ENCODE peak calls at places on chromosomes 13 and 19, in ten cellular contexts. O is tibial nerve, P is GM12878, S is Peyer's patch, F is uterus, Y is heart left ventricle, H is transverse colon, J is breast epithelium, Z is ovary, N is sigmoid colon. V is an unnamed sample. For H3K27me3, the result is how much of the 10 kb centered on the place peaks cover.

GRCh38 chr19:46616631-46617322 is 8.1 kb downstream of the PTGIR start:
- DNase-seq in O (no peak), P (no peak), S (peak), F (no peak), Y (no peak), H (peak), J (peak), Z (peak), N (no peak), V (peak)

GRCh38 chr19:40519352-40520322 is 52.8 kb downstream of the SPTBN4 start:
- DNase-seq in O (no peak), P (no peak), S (no peak), F (no peak), Y (no peak), H (no peak), J (no peak), Z (no peak), N (no peak), V (no peak)

GRCh38 chr19:33214621-33215020 is 11.0 kb downstream of the SLC7A10 start:
- DNase-seq in O (no peak), P (no peak), S (no peak), F (no peak), Y (no peak), H (no peak), J (no peak), Z (no peak), N (no peak), V (no peak)

GRCh38 chr13:113666951-113667701 is at the start of gene GRK1:
- DNase-seq in O (no peak), P (no peak), S (peak), F (peak), Y (peak), H (peak), J (no peak), Z (peak), N (peak), V (peak)

GRCh38 chr19:2289714-2290435 is 7.9 kb upstream of the PEAK3 start:
- DNase-seq in O (no peak), P (peak), S (no peak), F (no peak), Y (no peak), H (peak), J (no peak), Z (no peak), N (no peak), V (peak)

GRCh38 chr19:35513975-35514809 is 743 bp upstream of the DMKN start:
- DNase-seq in O (no peak), P (no peak), S (no peak), F (no peak), Y (no peak), H (no peak), J (no peak), Z (no peak), N (no peak), V (no peak)

GRCh38 chr19:610071-610800 is 20.6 kb downstream of the HCN2 start:
- DNase-seq in O (no peak), P (no peak), S (no peak), F (no peak), Y (no peak), H (peak), J (no peak), Z (no peak), N (no peak), V (no peak)

GRCh38 chr19:45097776-45098520 is 5.0 kb downstream of the PPP1R37 start:
- DNase-seq in O (no peak), P (no peak), S (peak), F (peak), Y (no peak), H (no peak), J (peak), Z (peak), N (peak), V (peak)

GRCh38 chr19:28292822-28293500 is 920.0 kb downstream of the UQCRFS1 start:
- DNase-seq in O (no peak), P (no peak), S (no peak), F (no peak), Y (no peak), H (no peak), J (no peak), Z (no peak), N (no peak), V (no peak)

GRCh38 chr19:2391118-2391725 is 31.2 kb downstream of the TMPRSS9 start:
- DNase-seq in O (peak), P (peak), S (no peak), F (peak), Y (peak), H (no peak), J (no peak), Z (no peak), N (no peak), V (no peak)

GRCh38 chr19:41298327-41298964 is 11.5 kb upstream of the CCDC97 start:
- DNase-seq in O (peak), P (no peak), S (peak), F (no peak), Y (peak), H (peak), J (peak), Z (no peak), N (peak), V (no peak)

GRCh38 chr13:113774177-113775107 is 15.4 kb downstream of the TMEM255B start:
- DNase-seq in O (no peak), P (no peak), S (no peak), F (no peak), Y (no peak), H (no peak), J (no peak), Z (no peak), N (no peak), V (peak)

GRCh38 chr13:106911602-106912001 is 343.7 kb upstream of the ARGLU1 start:
- DNase-seq in O (no peak), P (no peak), S (no peak), F (no peak), Y (no peak), H (no peak), J (no peak), Z (no peak), N (no peak), V (no peak)

GRCh38 chr19:5891938-5892771 is 11.4 kb downstream of the NDUFA11 start:
- DNase-seq in O (no peak), P (no peak), S (peak), F (no peak), Y (no peak), H (peak), J (no peak), Z (no peak), N (no peak), V (peak)
- TF ChIP-seq POLR2A in O (no peak), P (peak), S (no peak), F (no peak), Y (no peak), H (no peak), J (no peak), Z (no peak), N (no peak), V (no peak)

DNA sequence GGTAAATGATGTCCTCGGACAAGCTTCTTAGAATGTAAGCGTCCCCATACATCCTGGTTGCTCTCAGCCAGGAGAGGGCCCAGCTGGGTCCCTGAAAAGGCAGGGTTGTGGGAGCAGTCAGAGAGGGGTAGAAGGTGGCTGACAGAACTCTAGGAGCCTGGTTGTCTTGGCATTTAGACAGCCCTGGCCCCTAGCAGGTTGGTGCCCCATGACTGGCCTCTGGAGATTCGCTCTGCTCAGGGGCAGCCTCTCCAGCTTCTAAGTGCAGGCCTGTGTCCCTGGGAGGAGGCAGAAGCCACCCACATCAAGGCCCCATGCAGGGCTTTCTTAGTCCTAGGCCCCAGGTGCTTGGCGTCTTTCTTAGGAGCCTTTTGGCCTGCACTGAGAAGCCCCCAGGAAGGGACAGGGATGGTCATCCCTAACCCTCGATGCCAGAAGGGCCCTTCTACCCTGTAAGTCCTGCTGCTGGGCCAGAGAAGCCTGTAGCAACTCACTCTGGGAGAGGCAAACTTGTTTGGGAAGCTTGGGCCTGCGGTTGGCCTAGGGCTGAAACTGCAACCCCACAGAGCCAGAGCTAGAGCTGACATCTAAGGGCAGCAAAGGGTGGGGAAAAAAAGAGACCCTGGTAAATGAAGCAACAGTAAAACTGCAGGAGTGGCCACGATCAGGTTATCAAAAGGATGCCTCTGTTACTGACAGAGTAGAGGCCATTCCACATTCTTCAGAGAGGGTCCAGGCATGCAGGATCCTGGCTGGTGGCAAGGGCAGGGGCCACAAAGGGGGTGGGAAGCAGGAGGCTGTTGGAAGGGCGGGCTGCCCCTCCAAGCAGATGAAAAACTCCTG is 2.9 kb upstream of the CDX2 start:
- DNase-seq in O (no peak), P (no peak), S (peak), F (no peak), Y (no peak), H (no peak), J (no peak), Z (no peak), N (no peak), V (no peak)
- H3K27me3 ChIP-seq in O (under half), P (under half), S (under half), F (half or more), Y (half or more), H (half or more), J (half or more), Z (under half), N (under half), V (under half)

GRCh38 chr19:54616840-54617560 is 13.3 kb upstream of the LILRB1 start:
- DNase-seq in O (no peak), P (peak), S (no peak), F (no peak), Y (no peak), H (peak), J (no peak), Z (no peak), N (no peak), V (no peak)
- TF ChIP-seq POLR2A in O (no peak), P (no peak), S (no peak), F (no peak), Y (no peak), H (no peak), J (no peak), Z (no peak), N (no peak), V (no peak)

DNA sequence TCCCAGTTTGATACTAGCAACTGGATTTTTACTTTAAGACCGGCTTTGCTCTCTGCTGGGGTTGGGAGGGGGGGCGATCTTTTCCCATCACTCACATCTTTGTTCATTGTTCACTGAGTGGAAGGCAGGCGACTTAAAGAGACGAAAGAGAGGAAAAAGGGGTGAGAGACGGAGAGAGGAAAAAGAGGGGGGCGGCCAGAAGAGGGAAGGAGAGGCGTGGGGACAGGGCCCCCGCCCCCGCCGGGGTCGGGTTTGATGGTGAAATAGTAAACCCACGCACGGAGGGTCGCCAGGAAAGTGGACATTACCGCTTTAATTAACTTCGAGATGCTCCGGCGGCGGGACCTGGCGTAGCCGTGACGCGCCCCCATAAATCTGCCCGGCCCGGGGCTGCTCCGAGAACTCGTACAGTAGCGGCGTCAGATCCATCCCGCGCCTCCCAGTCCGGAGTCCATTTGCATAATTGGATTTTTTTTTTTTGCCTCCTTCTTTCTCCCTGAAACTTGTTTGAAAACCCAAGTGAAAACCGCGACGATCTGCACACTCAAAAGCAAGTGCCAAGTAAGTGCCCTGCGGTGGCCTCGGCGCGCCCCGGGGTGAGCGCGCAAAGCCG is 144.0 kb upstream of the ZNF536 start:
- DNase-seq in O (no peak), P (no peak), S (no peak), F (no peak), Y (no peak), H (peak), J (no peak), Z (no peak), N (peak), V (no peak)
- H3K27me3 ChIP-seq in O (under half), P (under half), S (under half), F (under half), Y (half or more), H (half or more), J (half or more), Z (under half), N (under half), V (under half)

GRCh38 chr13:102399791-102400618 is 1.8 kb downstream of the FGF14 start:
- DNase-seq in O (no peak), P (no peak), S (peak), F (no peak), Y (peak), H (peak), J (no peak), Z (no peak), N (peak), V (peak)

GRCh38 chr13:102402292-102402691 is 444 bp upstream of the FGF14 start:
- DNase-seq in O (no peak), P (no peak), S (no peak), F (peak), Y (peak), H (peak), J (no peak), Z (no peak), N (peak), V (peak)

GRCh38 chr13:102401305-102401704 is 543 bp downstream of the FGF14 start:
- DNase-seq in O (no peak), P (no peak), S (no peak), F (no peak), Y (no peak), H (no peak), J (no peak), Z (no peak), N (no peak), V (no peak)

GRCh38 chr13:102401755-102402154 is at the start of gene FGF14:
- DNase-seq in O (no peak), P (no peak), S (no peak), F (no peak), Y (no peak), H (no peak), J (no peak), Z (no peak), N (no peak), V (no peak)

DNA sequence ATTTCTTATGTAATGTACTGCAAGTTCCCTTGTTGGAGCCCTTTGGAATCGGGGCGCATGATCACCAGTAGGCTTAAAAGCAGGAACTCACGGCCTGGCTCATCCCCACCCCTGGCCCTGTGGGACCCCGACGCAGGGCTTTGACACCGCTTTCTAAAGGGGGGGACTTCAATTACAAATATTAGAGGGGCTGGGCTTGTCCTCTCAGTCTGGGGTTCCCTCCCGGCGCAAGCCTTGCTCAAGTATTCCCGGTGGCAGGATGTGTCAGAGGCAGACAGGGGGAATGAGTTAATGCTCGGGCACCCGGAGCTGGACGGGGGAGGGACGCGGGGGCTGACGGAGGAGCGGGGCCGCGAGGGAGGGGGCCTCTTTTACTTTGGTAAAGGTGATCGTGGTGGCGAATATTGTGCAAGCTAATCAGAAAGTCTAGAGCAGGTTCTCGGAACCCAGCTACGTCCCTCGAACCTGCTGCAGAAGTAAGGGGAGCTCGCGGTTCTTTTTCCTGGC is 1.2 kb downstream of the FGF14 start:
- DNase-seq in O (no peak), P (no peak), S (no peak), F (peak), Y (peak), H (no peak), J (no peak), Z (no peak), N (no peak), V (peak)
- TF ChIP-seq POLR2A in O (no peak), P (no peak), S (no peak), F (no peak), Y (no peak), H (no peak), J (no peak), Z (no peak), N (no peak), V (peak)

GRCh38 chr13:27853871-27854270 is 61.6 kb downstream of the GSX1 start:
- DNase-seq in O (no peak), P (no peak), S (no peak), F (no peak), Y (no peak), H (no peak), J (no peak), Z (no peak), N (no peak), V (no peak)

GRCh38 chr13:27853345-27853744 is 61.1 kb downstream of the GSX1 start:
- DNase-seq in O (no peak), P (no peak), S (no peak), F (no peak), Y (no peak), H (no peak), J (no peak), Z (no peak), N (no peak), V (no peak)

GRCh38 chr13:27852491-27852890 is 60.2 kb downstream of the GSX1 start:
- DNase-seq in O (no peak), P (no peak), S (no peak), F (no peak), Y (no peak), H (no peak), J (no peak), Z (no peak), N (no peak), V (no peak)

GRCh38 chr13:27855381-27855780 is 63.1 kb downstream of the GSX1 start:
- DNase-seq in O (no peak), P (no peak), S (no peak), F (no peak), Y (no peak), H (no peak), J (no peak), Z (no peak), N (no peak), V (no peak)

GRCh38 chr13:27854606-27855005 is 62.3 kb downstream of the GSX1 start:
- DNase-seq in O (no peak), P (no peak), S (no peak), F (no peak), Y (no peak), H (no peak), J (no peak), Z (no peak), N (no peak), V (no peak)
- H3K27me3 ChIP-seq in O (under half), P (under half), S (under half), F (under half), Y (under half), H (half or more), J (half or more), Z (under half), N (under half), V (under half)

DNA sequence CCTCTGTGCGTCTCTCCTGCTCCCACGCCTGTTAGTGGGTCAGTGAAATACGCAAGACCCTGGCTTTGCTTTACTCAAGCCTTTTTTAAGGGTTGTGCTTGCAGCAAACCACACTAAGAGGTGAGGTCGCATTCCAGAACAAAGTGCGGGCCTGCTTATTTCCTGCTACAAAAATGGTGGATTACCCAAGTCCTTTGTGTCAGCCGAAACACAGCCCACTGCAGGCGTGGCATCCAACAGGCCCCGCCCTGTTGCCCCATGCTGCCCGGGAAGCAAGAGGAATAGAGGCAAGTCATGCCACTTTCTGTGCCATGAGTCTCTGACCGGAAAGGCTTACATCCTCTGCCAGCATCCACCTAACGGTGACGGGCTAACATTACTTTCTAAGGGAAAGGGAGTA is 7.7 kb upstream of the IRS2 start:
- DNase-seq in O (no peak), P (no peak), S (no peak), F (no peak), Y (no peak), H (no peak), J (no peak), Z (no peak), N (no peak), V (no peak)
- TF ChIP-seq POLR2A in O (no peak), P (no peak), S (no peak), F (no peak), Y (no peak), H (no peak), J (no peak), Z (no peak), N (no peak), V (no peak)

V was measured in right lobe of liver.